ENCODE peak calls at places on chromosomes 4 and X, in six cellular contexts. L is HCT116, Y is SK-N-SH, D is MM.1S, Q is GM23248, S is PC-3. F is an unnamed sample.

GRCh38 chr4:122854860-122855259 is 28.2 kb downstream of the FGF2 start:
- DNase-seq in D (no peak), Q (no peak), S (no peak), Y (no peak), L (no peak), F (no peak)

GRCh38 chrX:70970482-70970999 is 39.6 kb upstream of the SLC7A3 start:
- DNase-seq in L (no peak), Q (peak; percentile 47), S (peak; percentile 49), Y (peak; percentile 17), D (peak; percentile 34), F (no peak)

GRCh38 chr4:65023877-65024670 is 614.8 kb upstream of the TECRL start:
- DNase-seq in S (no peak), D (no peak), Y (no peak), L (no peak), Q (no peak), F (no peak)

GRCh38 chr4:186900232-186900900 is 176.7 kb upstream of the FAT1 start:
- DNase-seq in S (peak; percentile 38), D (no peak), L (no peak), Y (no peak), Q (peak; percentile 89), F (no peak)

GRCh38 chr4:22498866-22499265 is 17.0 kb downstream of the ADGRA3 start:
- DNase-seq in D (no peak), Y (no peak), L (no peak), Q (no peak), S (no peak), F (no peak)

GRCh38 chr4:129603241-129603931 is 507.4 kb downstream of the C4orf33 start:
- DNase-seq in Q (no peak), S (no peak), L (no peak), D (no peak), Y (no peak), F (no peak)

GRCh38 chr4:74166135-74166534 is 8.2 kb downstream of the MTHFD2L start:
- DNase-seq in D (no peak), S (no peak), Y (no peak), L (no peak), Q (no peak), F (no peak)

GRCh38 chr4:118327554-118328241 is 25.1 kb downstream of the PRSS12 start:
- DNase-seq in Q (peak; percentile 59), L (no peak), S (no peak), Y (peak; percentile 22), D (no peak), F (no peak)

GRCh38 chr4:186891859-186892486 is 168.3 kb upstream of the FAT1 start:
- DNase-seq in L (no peak), Q (no peak), D (no peak), S (no peak), Y (no peak), F (no peak)

GRCh38 chr4:39319678-39320077 is 46.5 kb downstream of the RFC1 start:
- DNase-seq in S (peak; percentile 82), Q (peak; percentile 91), D (no peak), L (peak; percentile 55), Y (peak; percentile 4), F (no peak)

GRCh38 chrX:154749856-154750255 is 1.0 kb downstream of the GAB3 start:
- DNase-seq in Y (no peak), D (no peak), S (no peak), L (no peak), Q (peak; percentile 44), F (no peak)

GRCh38 chrX:29040160-29040559 is 452.9 kb downstream of the IL1RAPL1 start:
- DNase-seq in L (no peak), S (no peak), Y (no peak), D (no peak), Q (no peak), F (no peak)

DNA sequence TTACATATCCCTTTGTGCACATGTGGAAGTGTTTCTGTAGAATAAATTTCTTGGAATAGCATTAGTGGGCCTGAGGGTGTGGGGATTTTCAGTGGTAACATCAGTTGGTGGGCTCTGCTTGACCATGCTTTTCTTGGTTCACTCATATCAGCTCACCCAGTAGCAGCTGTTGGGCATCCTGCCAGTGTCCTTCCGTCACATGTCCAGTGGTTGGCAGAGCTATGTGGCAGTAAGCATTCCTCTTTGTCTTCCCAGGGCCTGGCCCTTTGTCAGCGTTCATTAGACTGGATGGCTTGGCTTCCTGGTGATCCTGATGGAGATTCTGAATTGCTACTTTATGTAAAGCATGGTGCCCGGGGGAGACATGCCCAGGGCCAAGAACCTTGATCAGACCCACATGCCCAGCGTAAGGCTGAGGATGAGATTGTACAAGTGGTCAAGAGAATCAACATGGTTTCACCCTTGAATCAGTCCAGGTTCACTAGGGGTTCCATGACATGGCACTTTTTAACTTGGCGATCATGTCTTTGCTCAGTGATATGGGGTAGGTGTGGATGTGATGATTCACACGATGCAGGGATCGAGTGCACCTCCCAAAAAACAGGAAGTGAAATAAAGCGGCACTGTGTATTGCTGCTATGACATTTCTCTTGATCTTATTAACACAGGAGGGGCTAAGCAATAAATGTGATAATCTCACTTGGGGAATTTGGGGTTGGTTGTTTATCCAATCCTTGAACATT is 72.1 kb upstream of the IGFBP7 start:
- DNase-seq in D (no peak), Y (peak; percentile 61), L (no peak), Q (no peak), S (no peak), F (no peak)
- H3K4me2 ChIP-seq in D (no peak overlapping the region), Y (no peak overlapping the region), L (no peak overlapping the region), Q (no peak overlapping the region), S (no peak overlapping the region), F (no peak overlapping the region)

DNA sequence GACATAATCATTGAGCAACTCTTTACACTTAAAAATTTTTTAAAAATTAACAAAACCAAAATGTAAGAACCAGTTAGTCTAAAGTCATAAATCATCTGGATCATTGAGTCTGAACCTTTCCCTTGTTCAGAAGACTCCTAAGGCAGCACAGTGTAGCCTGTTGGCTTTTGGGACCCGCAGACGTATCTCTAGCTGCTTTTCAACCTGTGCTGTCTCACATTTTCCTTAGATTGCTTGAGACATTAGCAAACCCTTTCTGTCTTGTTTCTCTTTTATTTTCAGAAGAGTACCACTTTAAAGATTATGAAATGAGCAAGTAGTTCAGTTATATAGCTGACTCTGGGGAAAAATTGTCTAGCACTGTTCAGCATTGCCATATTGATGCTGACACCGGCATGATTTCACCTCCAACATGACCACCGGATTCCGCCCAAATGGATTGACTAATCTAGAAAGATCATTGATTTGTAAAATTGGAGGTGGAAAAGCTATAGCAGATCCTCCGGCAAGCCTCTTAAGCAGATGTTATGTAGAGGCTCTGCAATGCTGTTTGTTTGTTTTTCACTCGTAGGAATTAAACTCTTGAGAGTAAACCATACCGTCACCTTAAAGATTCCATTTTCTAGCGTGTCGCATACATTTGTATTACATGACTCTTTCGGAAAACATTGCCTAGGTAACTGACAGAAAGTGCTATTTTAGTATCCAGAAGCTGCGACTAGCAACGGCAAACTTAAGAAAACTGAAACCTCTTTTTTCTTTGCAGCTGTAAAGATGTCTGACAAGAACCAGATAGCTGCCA is 9.0 kb downstream of the TCEANC start:
- DNase-seq in Q (peak; percentile 36), L (no peak), Y (no peak), D (peak; percentile 81), S (no peak), F (no peak)
- H3K9me2 ChIP-seq in Q (no peaks in the 10 kb centered on the region), L (no peaks in the 10 kb centered on the region), Y (no peaks in the 10 kb centered on the region), D (no peaks in the 10 kb centered on the region), S (no peaks in the 10 kb centered on the region), F (no peaks in the 10 kb centered on the region)

DNA sequence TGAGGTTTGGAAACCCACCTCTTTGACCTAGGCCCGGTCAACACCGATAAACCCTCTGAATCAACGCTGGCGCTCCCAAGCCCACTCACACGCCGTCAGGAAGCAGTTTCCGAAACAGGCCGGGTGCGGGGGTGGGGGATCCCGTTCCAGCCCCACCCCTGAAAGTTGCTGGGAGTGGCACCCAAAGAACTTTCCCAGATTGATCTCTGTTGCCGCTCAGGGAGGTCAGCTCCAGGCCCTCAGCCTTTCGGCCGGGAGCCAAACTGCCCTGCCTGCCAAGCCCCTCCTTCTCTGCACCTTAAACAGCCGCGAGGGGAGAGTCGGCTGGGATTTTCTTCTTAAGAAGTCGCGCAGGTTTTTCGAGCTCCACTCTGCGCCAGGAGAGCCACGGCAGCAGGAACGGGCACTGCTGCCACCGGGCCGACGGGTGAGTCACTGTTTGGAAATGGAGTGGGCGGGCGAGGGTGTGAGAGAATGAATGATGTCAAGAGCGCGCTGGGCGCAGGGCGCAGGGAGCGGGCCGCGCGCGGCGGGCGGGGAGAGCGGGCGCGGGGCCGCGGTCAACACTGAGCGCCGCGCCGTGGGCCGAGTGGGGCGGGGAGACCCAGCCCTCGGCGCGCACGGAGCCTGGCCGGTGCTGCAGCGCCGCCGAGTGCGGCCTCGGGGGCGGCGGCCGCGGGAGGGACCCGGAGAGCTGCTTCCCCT is at the start of gene SGMS2:
- DNase-seq in Y (peak; percentile 71), S (peak; percentile 94), D (peak; percentile 37), Q (peak; percentile 97), L (peak; percentile 88), F (peak; percentile 95)
- H3K4me2 ChIP-seq in Y (peak within 1 kb of the TSS; percentile 87), S (peak within 1 kb of the TSS; percentile 96), D (peak within 1 kb of the TSS; percentile 87), Q (peak within 1 kb of the TSS; percentile 100), L (peak within 1 kb of the TSS; percentile 91), F (peak within 1 kb of the TSS; percentile 87)

DNA sequence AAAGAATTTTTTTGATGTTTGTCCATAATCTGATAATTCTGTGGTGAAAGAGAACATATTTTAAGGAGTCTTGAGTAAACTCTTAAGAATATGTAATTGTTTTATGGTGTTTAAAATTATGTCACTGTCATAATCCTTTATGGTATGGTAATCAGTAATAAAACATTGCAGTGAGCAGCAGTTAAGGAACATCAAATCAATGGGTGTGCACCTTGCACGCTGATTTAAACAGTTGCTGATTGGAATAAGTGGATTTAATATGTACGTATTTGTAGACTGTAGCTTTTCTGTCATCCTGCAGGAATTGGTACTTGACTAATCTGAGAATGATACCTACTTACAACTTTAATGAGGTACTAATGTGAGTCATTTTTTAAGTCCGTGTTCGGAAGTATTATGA is 212.3 kb downstream of the DCTD start:
- DNase-seq in Q (no peak), D (no peak), Y (no peak), S (no peak), L (no peak), F (no peak)
- H3K9me2 ChIP-seq in Q (no peaks in the 10 kb centered on the region), D (no peaks in the 10 kb centered on the region), Y (no peaks in the 10 kb centered on the region), S (no peaks in the 10 kb centered on the region), L (no peaks in the 10 kb centered on the region), F (no peaks in the 10 kb centered on the region)

GRCh38 chrX:47198026-47198686 is 4.5 kb downstream of the UBA1 start:
- DNase-seq in Q (no peak), S (no peak), Y (no peak), L (no peak), D (no peak), F (no peak)
- H3K4me2 ChIP-seq in Q (no peak overlapping the region), S (no peak overlapping the region), Y (no peak overlapping the region), L (no peak overlapping the region), D (no peak overlapping the region), F (peak overlapping the region; percentile 95)

F was measured in hepatocyte.